ENCODE peak calls at places on chromosomes 11 and 22, in eight cellular contexts. Z, O, L, K, I, S, Q and U are unnamed samples.

GRCh38 chr22:28034760-28035401 is 115.8 kb upstream of the PITPNB start:
- DNase-seq in K (peak), L (no peak), Z (no peak), Q (peak), I (no peak), S (no peak), O (no peak), U (no peak)

GRCh38 chr11:103202048-103202651 is 92.9 kb downstream of the DYNC2H1 start:
- DNase-seq in I (peak), S (no peak), L (no peak), Z (no peak), K (no peak), O (no peak), Q (no peak), U (no peak)

GRCh38 chr11:67632982-67633755 is 3.4 kb upstream of the NUDT8 start:
- DNase-seq in S (no peak), O (no peak), L (no peak), K (no peak), Q (no peak), I (no peak), Z (no peak), U (peak)

GRCh38 chr22:44425356-44425755 is 72.7 kb downstream of the RTL6 start:
- DNase-seq in L (no peak), Q (no peak), Z (no peak), I (no peak), O (no peak), K (no peak), S (no peak), U (no peak)

GRCh38 chr11:113715273-113715672 is 9.2 kb upstream of the TMPRSS5 start:
- DNase-seq in K (no peak), Z (no peak), L (no peak), O (no peak), S (no peak), Q (no peak), I (no peak), U (no peak)

GRCh38 chr11:68461284-68461861 is 821 bp downstream of the PPP6R3 start:
- DNase-seq in K (peak), S (no peak), Z (no peak), L (no peak), I (no peak), O (no peak), Q (peak), U (no peak)

GRCh38 chr11:125663910-125664309 is 16.7 kb downstream of the ACRV1 start:
- DNase-seq in S (no peak), K (no peak), L (no peak), I (no peak), Q (no peak), O (no peak), Z (no peak), U (no peak)

GRCh38 chr22:48261706-48262105 is 1499.3 kb downstream of the TBC1D22A start:
- DNase-seq in O (no peak), I (no peak), K (no peak), S (no peak), L (no peak), Z (no peak), Q (no peak), U (no peak)

GRCh38 chr11:46743693-46744339 is 24.8 kb downstream of the F2 start:
- DNase-seq in Q (no peak), Z (no peak), K (no peak), S (no peak), I (no peak), O (no peak), L (no peak), U (peak)

GRCh38 chr22:32482708-32483107 is 8.1 kb downstream of the FBXO7 start:
- DNase-seq in K (peak), L (no peak), O (no peak), I (peak), S (no peak), Q (no peak), Z (no peak), U (no peak)

GRCh38 chr11:40099391-40100169 is 1359.9 kb downstream of the LRRC4C start:
- DNase-seq in Q (no peak), K (no peak), O (no peak), L (no peak), Z (no peak), S (no peak), I (no peak), U (no peak)

GRCh38 chr22:41777749-41778395 is 22.6 kb upstream of the CCDC134 start:
- DNase-seq in O (no peak), L (no peak), Q (no peak), I (no peak), Z (no peak), S (no peak), K (no peak), U (no peak)

GRCh38 chr11:94314064-94314463 is 9.7 kb downstream of the IZUMO1R start:
- DNase-seq in Z (no peak), L (no peak), I (no peak), K (no peak), Q (no peak), O (no peak), S (no peak), U (no peak)

GRCh38 chr22:39369186-39369585 is 19.4 kb downstream of the SYNGR1 start:
- DNase-seq in Z (no peak), O (no peak), L (no peak), I (no peak), Q (no peak), K (no peak), S (no peak), U (no peak)

GRCh38 chr11:106503901-106504300 is 426.4 kb downstream of the AASDHPPT start:
- DNase-seq in I (no peak), L (no peak), Z (no peak), S (no peak), O (peak), K (no peak), Q (no peak), U (no peak)

GRCh38 chr11:75760710-75761493 is 7.7 kb upstream of the DGAT2 start:
- DNase-seq in O (peak), L (no peak), S (no peak), I (no peak), Q (no peak), Z (no peak), K (no peak), U (no peak)

GRCh38 chr11:2094354-2095197 is 44.6 kb downstream of the IGF2 start:
- DNase-seq in S (no peak), Z (no peak), I (no peak), Q (no peak), K (no peak), L (no peak), O (no peak), U (peak)

GRCh38 chr22:26642465-26643367 is 14.7 kb upstream of the MIAT start:
- DNase-seq in I (peak), Z (no peak), S (peak), O (no peak), Q (no peak), L (no peak), K (peak), U (no peak)

GRCh38 chr22:23233746-23234408 is 53.6 kb downstream of the BCR start:
- DNase-seq in Q (no peak), L (no peak), Z (no peak), S (no peak), I (no peak), O (peak), K (peak), U (no peak)

GRCh38 chr11:34104680-34105078 is 750 bp upstream of the NAT10 start:
- DNase-seq in I (no peak), O (no peak), L (no peak), Q (no peak), S (no peak), K (no peak), Z (no peak), U (no peak)

GRCh38 chr11:9313648-9314290 is 624 bp downstream of the TMEM41B start:
- DNase-seq in I (peak), L (no peak), Z (no peak), O (no peak), K (peak), Q (peak), S (peak), U (no peak)

GRCh38 chr22:37243402-37244113 is 511 bp downstream of the RAC2 start:
- DNase-seq in Q (no peak), S (peak), L (no peak), K (peak), Z (no peak), I (no peak), O (no peak), U (no peak)

GRCh38 chr11:114064216-114064615 is 4.7 kb downstream of the ZBTB16 start:
- DNase-seq in Z (no peak), L (no peak), S (no peak), O (no peak), I (no peak), Q (no peak), K (no peak), U (peak)

GRCh38 chr11:95485115-95485900 is 254.3 kb upstream of the SESN3 start:
- DNase-seq in Q (no peak), I (no peak), S (no peak), K (no peak), L (no peak), Z (no peak), O (no peak), U (no peak)

GRCh38 chr11:112513936-112514716 is 253.5 kb upstream of the PLET1 start:
- DNase-seq in S (no peak), I (no peak), Q (no peak), O (no peak), Z (no peak), K (no peak), L (no peak), U (no peak)

GRCh38 chr11:18588297-18589252 is at the start of gene UEVLD:
- DNase-seq in L (peak), Q (peak), K (peak), I (peak), S (peak), O (peak), Z (peak), U (peak)

GRCh38 chr11:73402834-73403185 is 26.6 kb downstream of the RELT start:
- DNase-seq in O (no peak), Q (no peak), S (no peak), L (no peak), K (peak), I (peak), Z (no peak), U (no peak)

GRCh38 chr11:11777897-11778296 is 63.9 kb upstream of the USP47 start:
- DNase-seq in I (no peak), S (no peak), Q (no peak), L (no peak), Z (no peak), O (no peak), K (no peak), U (no peak)

GRCh38 chr11:115279831-115280761 is 224.1 kb downstream of the CADM1 start:
- DNase-seq in K (no peak), Z (no peak), I (no peak), L (no peak), Q (no peak), S (no peak), O (no peak), U (no peak)

GRCh38 chr11:97972731-97973130 is 1048.0 kb upstream of the CNTN5 start:
- DNase-seq in S (no peak), K (no peak), O (no peak), L (no peak), Q (no peak), Z (no peak), I (no peak), U (no peak)

GRCh38 chr11:94737171-94737611 is 31.0 kb upstream of the AMOTL1 start:
- DNase-seq in S (no peak), Z (no peak), K (no peak), I (no peak), O (no peak), Q (no peak), L (no peak), U (no peak)

GRCh38 chr11:85941380-85941973 is 86.3 kb downstream of the CCDC83 start:
- DNase-seq in O (peak), Q (peak), K (peak), I (peak), L (no peak), Z (no peak), S (no peak), U (no peak)

GRCh38 chr11:22467248-22467647 is 129.1 kb downstream of the SLC17A6 start:
- DNase-seq in Z (no peak), L (no peak), I (no peak), S (no peak), Q (no peak), K (no peak), O (no peak), U (no peak)

GRCh38 chr11:36123353-36124220 is 165.6 kb downstream of the COMMD9 start:
- DNase-seq in Z (no peak), I (no peak), L (no peak), O (no peak), Q (no peak), S (no peak), K (no peak), U (no peak)

GRCh38 chr11:68959465-68960298 is 21.1 kb downstream of the MRGPRD start:
- DNase-seq in I (no peak), K (no peak), S (no peak), L (no peak), Q (no peak), O (no peak), Z (no peak), U (peak)

GRCh38 chr22:48898524-48899377 is 928.9 kb downstream of the BRD1 start:
- DNase-seq in S (no peak), O (no peak), K (no peak), Z (no peak), Q (no peak), L (no peak), I (no peak), U (peak)

GRCh38 chr11:61418136-61418535 is 11.6 kb downstream of the CPSF7 start:
- DNase-seq in Z (no peak), L (no peak), I (no peak), S (no peak), K (no peak), Q (no peak), O (peak), U (no peak)

GRCh38 chr11:125348704-125349635 is 147.1 kb downstream of the FEZ1 start:
- DNase-seq in Z (peak), K (peak), O (no peak), I (peak), L (no peak), Q (peak), S (peak), U (no peak)

DNA sequence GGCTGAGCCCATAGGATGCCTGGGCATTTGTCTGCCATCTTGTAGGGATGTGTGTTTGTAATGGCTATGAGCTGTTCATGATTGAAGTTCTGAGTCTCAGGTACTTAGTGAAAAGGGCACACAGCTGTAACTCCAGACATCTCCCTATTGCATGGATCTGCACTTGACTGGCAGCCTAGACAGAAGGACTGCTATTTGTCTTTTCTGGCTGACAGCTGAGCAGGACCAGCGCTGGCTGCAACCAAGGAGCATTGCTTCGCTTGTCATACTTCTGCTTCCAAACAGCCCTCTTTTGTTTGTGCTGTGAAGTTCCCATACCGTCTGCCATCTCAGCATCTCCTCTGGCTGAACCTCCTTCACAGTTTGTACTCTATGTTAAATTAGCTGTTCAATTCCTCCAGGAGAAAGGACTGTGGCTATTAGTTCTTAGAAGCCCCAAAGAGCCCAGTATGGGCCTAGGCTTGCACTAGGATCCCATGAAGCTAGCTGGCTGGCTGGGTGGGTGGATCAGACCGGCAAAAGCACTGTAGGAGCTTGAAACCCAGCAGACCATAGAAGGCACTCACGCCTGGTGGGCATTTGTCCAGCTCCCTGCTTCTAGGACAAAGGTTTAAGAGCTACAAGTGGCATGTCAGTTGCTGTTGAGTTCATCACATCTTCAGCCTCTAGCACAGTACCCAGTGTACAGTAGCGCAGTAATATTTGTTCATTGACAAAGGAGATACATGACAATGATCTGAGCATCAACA is 20.4 kb downstream of the HIRA start:
- DNase-seq in S (no peak), Z (no peak), I (no peak), K (no peak), L (no peak), Q (no peak), O (no peak), U (no peak)
- TF ChIP-seq CTCF in S (no peak), Z (no peak), I (no peak), K (no peak), L (no peak), Q (no peak), O (no peak), U (no peak)

GRCh38 chr11:66548041-66548440 is 1.3 kb downstream of the ACTN3 start:
- DNase-seq in O (no peak), L (no peak), I (no peak), Q (no peak), S (no peak), K (no peak), Z (no peak), U (no peak)

GRCh38 chr11:66545701-66546367 is at the start of gene ZDHHC24:
- DNase-seq in Q (peak), S (peak), Z (peak), O (peak), I (peak), L (peak), K (peak), U (no peak)

GRCh38 chr11:66546368-66546965 is at the start of gene ACTN3:
- DNase-seq in O (no peak), L (no peak), S (no peak), I (no peak), Z (peak), Q (peak), K (peak), U (no peak)

GRCh38 chr11:66547662-66548009 is 933 bp downstream of the ACTN3 start:
- DNase-seq in S (no peak), I (no peak), Q (no peak), K (no peak), Z (peak), L (no peak), O (no peak), U (no peak)

GRCh38 chr11:66546966-66547661 is 411 bp downstream of the ACTN3 start:
- DNase-seq in S (no peak), K (no peak), Q (no peak), Z (peak), L (no peak), I (no peak), O (no peak), U (no peak)
- TF ChIP-seq CTCF in S (no peak), K (no peak), Q (no peak), Z (no peak), L (no peak), I (no peak), O (no peak), U (no peak)

DNA sequence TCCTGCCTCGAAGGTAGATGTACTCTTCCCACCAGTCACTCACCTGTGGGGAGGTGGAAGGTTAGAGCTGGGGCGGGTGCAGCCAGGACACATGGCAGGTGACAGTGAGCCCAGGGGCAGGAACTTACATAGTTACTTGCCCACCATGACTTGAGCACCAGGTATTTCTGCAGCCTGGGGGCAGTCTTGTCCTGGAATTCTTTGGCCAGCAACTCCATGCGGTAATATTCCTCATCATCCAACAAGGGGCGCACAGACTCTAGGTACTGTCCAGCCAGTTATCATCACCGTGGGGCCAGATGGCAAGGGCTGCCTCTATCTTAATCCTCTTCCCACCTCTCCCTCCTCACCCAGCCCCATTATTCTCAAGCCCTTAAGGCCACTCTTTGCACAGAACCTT is 2.2 kb downstream of the CPT1B start:
- DNase-seq in K (no peak), O (peak), L (no peak), Q (peak), S (no peak), Z (peak), I (no peak), U (no peak)
- TF ChIP-seq CTCF in K (no peak), O (peak), L (no peak), Q (peak), S (no peak), Z (peak), I (no peak), U (peak)

DNA sequence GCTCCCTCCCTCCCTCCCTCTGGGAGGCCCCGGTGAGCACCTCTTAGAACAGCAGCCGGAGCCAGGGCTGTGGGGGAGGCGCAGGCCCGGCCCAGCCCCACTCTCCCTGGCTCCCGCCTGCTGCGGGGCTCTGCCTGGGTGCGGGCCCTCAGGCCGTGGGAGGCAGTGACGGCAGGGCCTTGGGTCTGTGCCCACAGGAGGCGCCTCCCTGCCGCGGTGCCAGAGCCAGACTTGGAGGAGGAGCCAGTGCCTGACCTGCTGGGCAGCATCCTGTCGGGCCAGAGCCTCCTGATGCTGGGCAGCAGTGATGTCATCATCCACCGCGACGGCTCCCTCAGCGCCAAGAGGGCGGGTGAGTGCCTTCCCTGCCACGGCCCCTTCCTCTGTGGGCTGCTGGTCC is 9.5 kb downstream of the IRF7 start:
- DNase-seq in S (no peak), I (no peak), K (no peak), O (peak), Q (peak), Z (no peak), L (no peak), U (peak)
- TF ChIP-seq CTCF in S (no peak), I (no peak), K (no peak), O (no peak), Q (no peak), Z (no peak), L (no peak), U (no peak)

GRCh38 chr11:62921201-62921572 is at the start of gene CHRM1:
- DNase-seq in L (no peak), O (no peak), Z (no peak), K (no peak), S (no peak), Q (peak), I (no peak), U (no peak)

GRCh38 chr11:62919898-62920640 is 1.1 kb downstream of the CHRM1 start:
- DNase-seq in O (no peak), L (no peak), K (no peak), I (no peak), Q (no peak), S (no peak), Z (no peak), U (peak)

GRCh38 chr11:62918531-62918930 is 2.6 kb downstream of the CHRM1 start:
- DNase-seq in Q (no peak), O (no peak), I (no peak), Z (no peak), K (no peak), S (no peak), L (no peak), U (no peak)

GRCh38 chr11:62919476-62919875 is 1.7 kb downstream of the CHRM1 start:
- DNase-seq in S (no peak), Q (no peak), I (no peak), L (no peak), K (no peak), Z (no peak), O (no peak), U (no peak)

DNA sequence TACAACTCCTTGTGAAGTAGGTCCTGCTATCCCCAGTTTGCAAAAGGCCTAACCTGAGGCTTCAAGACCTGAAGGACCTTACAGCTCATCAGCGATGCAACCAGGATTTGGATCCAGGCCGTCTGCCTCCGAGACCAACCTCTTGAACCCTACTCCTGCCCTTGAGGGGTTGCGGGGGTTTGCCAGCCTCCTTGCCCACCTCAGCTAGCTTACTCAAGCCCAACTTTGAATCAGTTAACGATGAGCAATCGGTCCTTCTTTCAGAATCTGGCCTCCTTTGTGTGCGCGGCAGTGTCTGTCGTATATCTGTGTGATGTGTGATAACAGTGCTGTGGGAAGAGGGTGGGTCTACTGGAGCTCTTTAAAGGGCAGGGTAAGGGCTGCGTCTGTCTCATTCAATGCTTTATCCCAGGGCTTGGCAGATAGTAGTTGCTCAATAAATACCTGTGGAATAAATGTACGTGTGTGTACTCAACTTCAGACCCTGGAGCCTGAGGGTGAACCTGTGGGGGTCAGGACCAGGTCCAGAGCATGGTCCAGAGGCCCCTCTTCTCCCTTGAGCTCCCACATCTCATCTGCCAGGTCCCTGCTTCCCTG is 3.2 kb downstream of the CHRM1 start:
- DNase-seq in K (no peak), Q (no peak), L (no peak), Z (no peak), I (no peak), O (no peak), S (no peak), U (no peak)
- TF ChIP-seq CTCF in K (no peak), Q (no peak), L (no peak), Z (no peak), I (no peak), O (no peak), S (no peak), U (no peak)